ENCODE peak calls at places on chromosomes 2 and 18, in nine cellular contexts. D, E, A, Z, L, U, N, W and B are unnamed samples.
A peak's percentile ranks its signal among the peaks of the same experiment; 100 is the strongest.

GRCh38 chr2:159071190-159071915 is 102.9 kb downstream of the TANC1 start:
- DNase-seq in D (no peak), E (no peak), A (no peak), Z (no peak), L (no peak), U (no peak), N (peak; percentile 51), W (peak; percentile 96), B (no peak)

GRCh38 chr2:173448938-173449471 is 94.3 kb downstream of the CDCA7 start:
- DNase-seq in D (peak; percentile 97), E (peak; percentile 87), A (peak; percentile 82), Z (peak; percentile 88), L (peak; percentile 88), U (peak; percentile 91), N (peak; percentile 58), W (peak; percentile 77), B (peak; percentile 41)

GRCh38 chr2:128263902-128264331 is 54.8 kb downstream of the HS6ST1 start:
- DNase-seq in D (peak; percentile 50), E (no peak), A (peak; percentile 61), Z (peak; percentile 62), L (no peak), U (no peak), N (no peak), W (no peak), B (no peak)

GRCh38 chr18:2971741-2972552 is 41.0 kb downstream of the LPIN2 start:
- DNase-seq in D (no peak), E (no peak), A (no peak), Z (peak; percentile 59), L (peak; percentile 76), U (peak; percentile 59), N (no peak), W (peak; percentile 34), B (no peak)

GRCh38 chr2:109470121-109470921 is 143.4 kb downstream of the SEPTIN10 start:
- DNase-seq in D (no peak), E (no peak), A (peak; percentile 78), Z (peak; percentile 65), L (no peak), U (peak; percentile 30), N (peak; percentile 87), W (peak; percentile 80), B (no peak)

GRCh38 chr2:162184362-162184761 is 32.3 kb upstream of the GCG start:
- DNase-seq in D (no peak), E (no peak), A (no peak), Z (no peak), L (no peak), U (no peak), N (no peak), W (no peak), B (no peak)

GRCh38 chr18:62187543-62188378 is 706 bp downstream of the RELCH start:
- DNase-seq in D (peak; percentile 74), E (peak; percentile 9), A (no peak), Z (peak; percentile 47), L (peak; percentile 68), U (peak; percentile 36), N (no peak), W (peak; percentile 11), B (no peak)

GRCh38 chr2:147863835-147864234 is 19.0 kb downstream of the ACVR2A start:
- DNase-seq in D (no peak), E (no peak), A (no peak), Z (no peak), L (no peak), U (no peak), N (no peak), W (no peak), B (no peak)

GRCh38 chr18:42141439-42141838 is 186.4 kb downstream of the PIK3C3 start:
- DNase-seq in D (peak; percentile 50), E (peak; percentile 5), A (no peak), Z (no peak), L (no peak), U (peak; percentile 9), N (no peak), W (peak; percentile 5), B (peak; percentile 66)

GRCh38 chr2:183505911-183506310 is 381.7 kb downstream of the NUP35 start:
- DNase-seq in D (no peak), E (no peak), A (no peak), Z (no peak), L (no peak), U (no peak), N (no peak), W (no peak), B (no peak)

GRCh38 chr2:53509827-53510785 is 257.5 kb upstream of the CHAC2 start:
- DNase-seq in D (peak; percentile 66), E (no peak), A (no peak), Z (no peak), L (no peak), U (no peak), N (no peak), W (no peak), B (no peak)

GRCh38 chr18:45110577-45111506 is 430.2 kb downstream of the SETBP1 start:
- DNase-seq in D (no peak), E (no peak), A (no peak), Z (no peak), L (no peak), U (no peak), N (no peak), W (peak; percentile 59), B (no peak)

GRCh38 chr18:48658721-48659120 is 119.9 kb downstream of the CTIF start:
- DNase-seq in D (no peak), E (no peak), A (no peak), Z (no peak), L (no peak), U (no peak), N (no peak), W (no peak), B (no peak)

GRCh38 chr18:39455300-39455699 is 1889.7 kb upstream of the CELF4 start:
- DNase-seq in D (no peak), E (no peak), A (no peak), Z (no peak), L (no peak), U (no peak), N (peak; percentile 86), W (peak; percentile 40), B (no peak)

GRCh38 chr2:191811807-191812602 is 34.9 kb downstream of the CAVIN2 start:
- DNase-seq in D (peak; percentile 84), E (peak; percentile 54), A (peak; percentile 64), Z (peak; percentile 55), L (no peak), U (peak; percentile 35), N (peak; percentile 57), W (peak; percentile 64), B (peak; percentile 35)

GRCh38 chr2:108403494-108403893 is 25.7 kb downstream of the SULT1C4 start:
- DNase-seq in D (peak; percentile 92), E (peak; percentile 46), A (no peak), Z (peak; percentile 13), L (no peak), U (no peak), N (peak; percentile 68), W (peak; percentile 70), B (no peak)

GRCh38 chr18:48638451-48638850 is 99.6 kb downstream of the CTIF start:
- DNase-seq in D (no peak), E (no peak), A (no peak), Z (no peak), L (no peak), U (no peak), N (no peak), W (no peak), B (no peak)

GRCh38 chr2:150909613-150910012 is 352.1 kb downstream of the RBM43 start:
- DNase-seq in D (no peak), E (no peak), A (no peak), Z (no peak), L (no peak), U (no peak), N (no peak), W (no peak), B (no peak)

GRCh38 chr18:59354731-59355130 is 4.3 kb downstream of the LMAN1 start:
- DNase-seq in D (no peak), E (no peak), A (no peak), Z (no peak), L (no peak), U (no peak), N (no peak), W (no peak), B (no peak)

GRCh38 chr2:182666674-182667320 is 49.3 kb upstream of the DNAJC10 start:
- DNase-seq in D (no peak), E (no peak), A (no peak), Z (no peak), L (no peak), U (no peak), N (no peak), W (peak; percentile 10), B (no peak)

GRCh38 chr2:217469203-217469810 is 533.5 kb downstream of the TNS1 start:
- DNase-seq in D (no peak), E (no peak), A (no peak), Z (no peak), L (no peak), U (no peak), N (no peak), W (no peak), B (no peak)

GRCh38 chr2:113180131-113180946 is 6.6 kb downstream of the PSD4 start:
- DNase-seq in D (no peak), E (no peak), A (no peak), Z (no peak), L (no peak), U (no peak), N (no peak), W (no peak), B (no peak)

DNA sequence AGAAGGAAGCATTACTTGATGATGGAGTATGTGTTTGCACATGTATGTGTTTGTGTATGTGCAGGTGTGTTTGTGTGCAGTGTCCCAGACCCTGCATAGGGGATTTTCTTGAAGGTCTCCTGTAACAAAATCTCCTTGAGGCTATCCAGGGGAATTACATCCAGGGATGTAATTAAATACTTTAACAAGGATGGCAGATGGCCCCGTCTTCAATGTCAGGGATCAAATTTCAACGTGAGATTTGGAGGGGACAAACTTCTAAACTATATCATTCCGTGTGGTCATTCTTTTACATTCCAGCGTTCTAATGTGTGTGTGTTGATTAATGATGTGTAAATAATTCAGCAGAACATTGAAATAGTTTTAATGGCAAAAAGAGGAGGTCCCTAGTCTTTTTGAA is 3.3 kb downstream of the UGT1A9 start:
- DNase-seq in D (no peak), E (no peak), A (no peak), Z (no peak), L (no peak), U (no peak), N (no peak), W (no peak), B (no peak)
- TF ChIP-seq CTCF in D (peak; percentile 54), E (peak; percentile 21), A (no peak), Z (no peak), L (no peak), U (no peak), N (no peak), W (no peak), B (no peak)

GRCh38 chr18:79246309-79247108 is 149.2 kb upstream of the NFATC1 start:
- DNase-seq in D (peak; percentile 94), E (peak; percentile 71), A (peak; percentile 74), Z (peak; percentile 71), L (peak; percentile 83), U (peak; percentile 75), N (peak; percentile 51), W (peak; percentile 62), B (peak; percentile 49)
- H3K4me3 ChIP-seq in D (no peak overlapping the region), E (peak overlapping the region; percentile 36), A (no peak overlapping the region), Z (no peak overlapping the region), L (no peak overlapping the region), U (no peak overlapping the region), N (no peak overlapping the region), W (peak overlapping the region; percentile 14), B (no peak overlapping the region)

GRCh38 chr18:79934311-79935097 is 16.9 kb downstream of the SLC66A2 start:
- DNase-seq in D (peak; percentile 58), E (no peak), A (peak; percentile 75), Z (peak; percentile 62), L (peak; percentile 63), U (peak; percentile 53), N (no peak), W (no peak), B (no peak)
- TF ChIP-seq CTCF in D (peak; percentile 60), E (no peak), A (peak; percentile 34), Z (peak; percentile 23), L (no peak), U (no peak), N (no peak), W (no peak), B (peak; percentile 52)

GRCh38 chr2:65434592-65435241 is 2.3 kb upstream of the SPRED2 start:
- DNase-seq in D (peak; percentile 67), E (no peak), A (no peak), Z (no peak), L (no peak), U (no peak), N (no peak), W (no peak), B (no peak)
- H3K4me3 ChIP-seq in D (peak overlapping the region; percentile 87), E (no peak overlapping the region), A (no peak overlapping the region), Z (no peak overlapping the region), L (no peak overlapping the region), U (no peak overlapping the region), N (no peak overlapping the region), W (peak overlapping the region; percentile 72), B (no peak overlapping the region)